ENCODE peak calls at places on chromosomes 12 and 14, in nine cellular contexts. T is ovary, Z is SK-N-SH, P is K562, R is suprapubic skin, H is A549, K is H1, M is esophagus muscularis mucosa, S is tibial nerve. N is an unnamed sample.

GRCh38 chr14:21019377-21019776 is 5.5 kb downstream of the NDRG2 start:
- DNase-seq in T (no peak), Z (no peak), P (no peak), R (no peak), H (no peak), K (no peak), M (no peak), S (no peak), N (no peak)

GRCh38 chr14:90140298-90140955 is 78.6 kb downstream of the KCNK13 start:
- DNase-seq in T (no peak), Z (no peak), P (no peak), R (no peak), H (no peak), K (no peak), M (no peak), S (no peak), N (no peak)

GRCh38 chr12:105329926-105330282 is 587 bp upstream of the C12orf75 start:
- DNase-seq in T (no peak), Z (no peak), P (no peak), R (no peak), H (no peak), K (no peak), M (no peak), S (no peak), N (no peak)

GRCh38 chr12:115830633-115831032 is 446.9 kb downstream of the MED13L start:
- DNase-seq in T (no peak), Z (no peak), P (no peak), R (no peak), H (no peak), K (no peak), M (no peak), S (no peak), N (no peak)

GRCh38 chr12:4441355-4442330 is 4.0 kb downstream of the FGF6 start:
- DNase-seq in T (no peak), Z (peak), P (no peak), R (no peak), H (no peak), K (peak), M (peak), S (no peak), N (no peak)

GRCh38 chr14:23727566-23728335 is 91.6 kb downstream of the DHRS2 start:
- DNase-seq in T (no peak), Z (peak), P (peak), R (no peak), H (peak), K (no peak), M (no peak), S (no peak), N (no peak)

GRCh38 chr14:61625171-61625570 is 70.1 kb upstream of the HIF1A start:
- DNase-seq in T (no peak), Z (no peak), P (no peak), R (no peak), H (peak), K (no peak), M (no peak), S (no peak), N (no peak)

GRCh38 chr12:79360269-79360668 is 330.5 kb downstream of the PAWR start:
- DNase-seq in T (no peak), Z (peak), P (no peak), R (no peak), H (no peak), K (no peak), M (no peak), S (no peak), N (no peak)

GRCh38 chr12:58310368-58310767 is 369.0 kb downstream of the ATP23 start:
- DNase-seq in T (no peak), Z (no peak), P (no peak), R (no peak), H (peak), K (no peak), M (no peak), S (no peak), N (no peak)

GRCh38 chr14:67680121-67680602 is 5.7 kb upstream of the VTI1B start:
- DNase-seq in T (no peak), Z (no peak), P (peak), R (no peak), H (no peak), K (no peak), M (no peak), S (no peak), N (no peak)

GRCh38 chr12:108482717-108483212 is 32.3 kb upstream of the FICD start:
- DNase-seq in T (no peak), Z (no peak), P (peak), R (no peak), H (no peak), K (no peak), M (no peak), S (no peak), N (no peak)

GRCh38 chr12:94770397-94770759 is 120.0 kb upstream of the TMCC3 start:
- DNase-seq in T (no peak), Z (no peak), P (no peak), R (no peak), H (no peak), K (no peak), M (no peak), S (no peak), N (no peak)

GRCh38 chr14:32028599-32028998 is 48.5 kb upstream of the ARHGAP5 start:
- DNase-seq in T (no peak), Z (no peak), P (no peak), R (no peak), H (no peak), K (no peak), M (no peak), S (no peak), N (no peak)

GRCh38 chr12:28611501-28611900 is 421.2 kb downstream of the CCDC91 start:
- DNase-seq in T (no peak), Z (no peak), P (no peak), R (no peak), H (no peak), K (no peak), M (no peak), S (no peak), N (no peak)

GRCh38 chr12:129902371-129903091 is 1.3 kb downstream of the TMEM132D start:
- DNase-seq in T (no peak), Z (no peak), P (no peak), R (no peak), H (no peak), K (peak), M (peak), S (no peak), N (no peak)
- TF ChIP-seq CTCF in T (no peak), Z (no peak), P (no peak), R (no peak), H (no peak), K (no peak), M (no peak), S (no peak), N (no peak)

GRCh38 chr14:105863296-105864108 is 337.1 kb downstream of the TMEM121 start:
- DNase-seq in T (peak), Z (no peak), P (no peak), R (no peak), H (no peak), K (no peak), M (no peak), S (no peak), N (peak)

GRCh38 chr14:105860615-105861580 is 334.5 kb downstream of the TMEM121 start:
- DNase-seq in T (peak), Z (no peak), P (no peak), R (peak), H (no peak), K (no peak), M (no peak), S (no peak), N (peak)

GRCh38 chr14:105862581-105863239 is 336.3 kb downstream of the TMEM121 start:
- DNase-seq in T (no peak), Z (no peak), P (no peak), R (no peak), H (no peak), K (no peak), M (no peak), S (no peak), N (no peak)

GRCh38 chr14:105859717-105860614 is 333.6 kb downstream of the TMEM121 start:
- DNase-seq in T (peak), Z (no peak), P (no peak), R (peak), H (no peak), K (no peak), M (no peak), S (no peak), N (peak)

GRCh38 chr14:105861985-105862465 is 335.6 kb downstream of the TMEM121 start:
- DNase-seq in T (no peak), Z (no peak), P (no peak), R (no peak), H (no peak), K (no peak), M (no peak), S (no peak), N (no peak)
- TF ChIP-seq EP300 in T (no peak), Z (no peak), P (no peak), R (no peak), H (no peak), K (no peak), M (no peak), S (no peak), N (no peak)

DNA sequence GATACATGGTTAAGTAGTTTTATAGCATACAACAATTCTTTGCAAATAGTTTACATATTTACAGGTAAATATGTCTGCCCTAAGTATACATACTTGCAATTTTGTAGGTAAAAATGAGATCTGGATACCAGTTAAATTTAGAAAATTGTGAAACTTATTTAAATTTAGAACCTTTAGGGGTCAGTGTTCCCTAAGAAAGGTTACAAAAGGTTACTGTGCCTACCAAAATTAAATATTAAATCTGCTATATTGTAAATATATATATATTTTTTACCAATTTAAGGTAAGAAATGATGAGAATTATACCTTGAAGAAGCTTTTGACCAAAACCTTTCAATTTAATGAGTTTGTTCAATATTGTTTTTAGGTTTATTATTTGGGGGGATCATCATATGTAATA is 54.0 kb downstream of the MIPOL1 start:
- DNase-seq in T (no peak), Z (no peak), P (no peak), R (no peak), H (no peak), K (no peak), M (no peak), S (no peak), N (no peak)
- TF ChIP-seq CTCF in T (no peak), Z (no peak), P (peak), R (no peak), H (peak), K (no peak), M (no peak), S (no peak), N (no peak)

GRCh38 chr14:96409701-96410100 is 17.8 kb downstream of the AK7 start:
- DNase-seq in T (no peak), Z (no peak), P (no peak), R (no peak), H (no peak), K (no peak), M (no peak), S (no peak), N (no peak)
- TF ChIP-seq EP300 in T (no peak), Z (no peak), P (no peak), R (no peak), H (no peak), K (no peak), M (no peak), S (no peak), N (no peak)

GRCh38 chr12:123149088-123149827 is 1.6 kb downstream of the PITPNM2 start:
- DNase-seq in T (no peak), Z (peak), P (peak), R (peak), H (peak), K (no peak), M (no peak), S (no peak), N (no peak)
- TF ChIP-seq CTCF in T (peak), Z (no peak), P (no peak), R (no peak), H (no peak), K (no peak), M (no peak), S (no peak), N (no peak)

GRCh38 chr14:95309261-95310051 is 10.3 kb downstream of the CLMN start:
- DNase-seq in T (no peak), Z (no peak), P (no peak), R (no peak), H (no peak), K (no peak), M (no peak), S (no peak), N (no peak)
- TF ChIP-seq EP300 in T (no peak), Z (no peak), P (no peak), R (no peak), H (no peak), K (no peak), M (no peak), S (no peak), N (no peak)